ENCODE peak calls at places on chromosomes 1 and 21, in seven cellular contexts. One of them, this sample, is unnamed.

GRCh38 chr1:2821970-2822620 is 20.6 kb upstream of the TTC34 start:
- DNase-seq in mammary epithelial cell: no peak
- DNase-seq in heart right ventricle: peak; percentile 62
- DNase-seq in PC-3: peak; percentile 41
- DNase-seq in C1 segment of cervical spinal cord: no peak
- DNase-seq in colonic mucosa: peak; percentile 22
- DNase-seq in ACHN: no peak
- DNase-seq in this sample: no peak

GRCh38 chr1:31787261-31787660 is 23.1 kb upstream of the ADGRB2 start:
- DNase-seq in mammary epithelial cell: no peak
- DNase-seq in heart right ventricle: no peak
- DNase-seq in PC-3: no peak
- DNase-seq in C1 segment of cervical spinal cord: no peak
- DNase-seq in colonic mucosa: no peak
- DNase-seq in ACHN: no peak
- DNase-seq in this sample: no peak

GRCh38 chr1:95353185-95353584 is 119.2 kb downstream of the RWDD3 start:
- DNase-seq in mammary epithelial cell: no peak
- DNase-seq in heart right ventricle: no peak
- DNase-seq in PC-3: no peak
- DNase-seq in C1 segment of cervical spinal cord: no peak
- DNase-seq in colonic mucosa: no peak
- DNase-seq in ACHN: no peak
- DNase-seq in this sample: no peak

GRCh38 chr1:2583331-2583791 is 3.2 kb upstream of the PRXL2B start:
- DNase-seq in mammary epithelial cell: no peak
- DNase-seq in heart right ventricle: no peak
- DNase-seq in PC-3: no peak
- DNase-seq in C1 segment of cervical spinal cord: no peak
- DNase-seq in colonic mucosa: no peak
- DNase-seq in ACHN: no peak
- DNase-seq in this sample: no peak

GRCh38 chr1:109928591-109929111 is 18.0 kb downstream of the CSF1 start:
- DNase-seq in mammary epithelial cell: peak; percentile 56
- DNase-seq in heart right ventricle: peak; percentile 77
- DNase-seq in PC-3: no peak
- DNase-seq in C1 segment of cervical spinal cord: no peak
- DNase-seq in colonic mucosa: peak; percentile 23
- DNase-seq in ACHN: peak; percentile 48
- DNase-seq in this sample: no peak

GRCh38 chr1:48216276-48216675 is 6.2 kb upstream of the SLC5A9 start:
- DNase-seq in mammary epithelial cell: no peak
- DNase-seq in heart right ventricle: no peak
- DNase-seq in PC-3: no peak
- DNase-seq in C1 segment of cervical spinal cord: no peak
- DNase-seq in colonic mucosa: no peak
- DNase-seq in ACHN: no peak
- DNase-seq in this sample: no peak

GRCh38 chr21:45639206-45640000 is 4.1 kb upstream of the PCBP3 start:
- DNase-seq in mammary epithelial cell: no peak
- DNase-seq in heart right ventricle: no peak
- DNase-seq in PC-3: peak; percentile 22
- DNase-seq in C1 segment of cervical spinal cord: no peak
- DNase-seq in colonic mucosa: no peak
- DNase-seq in ACHN: no peak
- DNase-seq in this sample: no peak

GRCh38 chr1:240591552-240591951 is 20.4 kb downstream of the GREM2 start:
- DNase-seq in mammary epithelial cell: no peak
- DNase-seq in heart right ventricle: no peak
- DNase-seq in PC-3: no peak
- DNase-seq in C1 segment of cervical spinal cord: no peak
- DNase-seq in colonic mucosa: no peak
- DNase-seq in ACHN: no peak
- DNase-seq in this sample: no peak

GRCh38 chr1:234607091-234608025 is 2.6 kb downstream of the IRF2BP2 start:
- DNase-seq in mammary epithelial cell: peak; percentile 43
- DNase-seq in heart right ventricle: peak; percentile 41
- DNase-seq in PC-3: peak; percentile 25
- DNase-seq in C1 segment of cervical spinal cord: peak; percentile 43
- DNase-seq in colonic mucosa: no peak
- DNase-seq in ACHN: peak; percentile 60
- DNase-seq in this sample: no peak

This sample was measured in AG09319.